ENCODE peak calls at places on chromosome 13, in five cellular contexts. One of them, this sample, is unnamed.

GRCh38 chr13:94711561-94712286 is 621 bp downstream of the SOX21 start:
- DNase-seq in IMR-90: no peak
- DNase-seq in BE2C: peak
- DNase-seq in AG04449: no peak
- DNase-seq in bronchial epithelial cell: no peak
- DNase-seq in this sample: no peak

GRCh38 chr13:51229141-51229540 is 6.9 kb downstream of the FAM124A start:
- DNase-seq in IMR-90: no peak
- DNase-seq in BE2C: no peak
- DNase-seq in AG04449: no peak
- DNase-seq in bronchial epithelial cell: no peak
- DNase-seq in this sample: no peak

GRCh38 chr13:113064534-113065405 is 40.8 kb upstream of the F7 start:
- DNase-seq in IMR-90: peak
- DNase-seq in BE2C: no peak
- DNase-seq in AG04449: no peak
- DNase-seq in bronchial epithelial cell: peak
- DNase-seq in this sample: peak

GRCh38 chr13:112172017-112172416 is 105.1 kb downstream of the SOX1 start:
- DNase-seq in IMR-90: no peak
- DNase-seq in BE2C: no peak
- DNase-seq in AG04449: no peak
- DNase-seq in bronchial epithelial cell: no peak
- DNase-seq in this sample: no peak

GRCh38 chr13:34347784-34348573 is 530.0 kb downstream of the RFC3 start:
- DNase-seq in IMR-90: no peak
- DNase-seq in BE2C: no peak
- DNase-seq in AG04449: no peak
- DNase-seq in bronchial epithelial cell: peak
- DNase-seq in this sample: no peak

GRCh38 chr13:92843549-92843948 is 383.1 kb upstream of the GPC6 start:
- DNase-seq in IMR-90: peak
- DNase-seq in BE2C: no peak
- DNase-seq in AG04449: no peak
- DNase-seq in bronchial epithelial cell: peak
- DNase-seq in this sample: peak

GRCh38 chr13:82833928-82834327 is 1048.3 kb downstream of the SLITRK1 start:
- DNase-seq in IMR-90: peak
- DNase-seq in BE2C: no peak
- DNase-seq in AG04449: no peak
- DNase-seq in bronchial epithelial cell: peak
- DNase-seq in this sample: peak

GRCh38 chr13:93450761-93451160 is 224.2 kb downstream of the GPC6 start:
- DNase-seq in IMR-90: no peak
- DNase-seq in BE2C: no peak
- DNase-seq in AG04449: no peak
- DNase-seq in bronchial epithelial cell: peak
- DNase-seq in this sample: no peak

GRCh38 chr13:40109324-40109958 is 454.0 kb downstream of the COG6 start:
- DNase-seq in IMR-90: peak
- DNase-seq in BE2C: no peak
- DNase-seq in AG04449: peak
- DNase-seq in bronchial epithelial cell: peak
- DNase-seq in this sample: peak

GRCh38 chr13:44810067-44810840 is 179.0 kb downstream of the NUFIP1 start:
- DNase-seq in IMR-90: no peak
- DNase-seq in BE2C: peak
- DNase-seq in AG04449: no peak
- DNase-seq in bronchial epithelial cell: no peak
- DNase-seq in this sample: peak

GRCh38 chr13:87827479-87827878 is 156.3 kb downstream of the SLITRK5 start:
- DNase-seq in IMR-90: no peak
- DNase-seq in BE2C: no peak
- DNase-seq in AG04449: no peak
- DNase-seq in bronchial epithelial cell: peak
- DNase-seq in this sample: peak

GRCh38 chr13:110907301-110907700 is 7.6 kb downstream of the ANKRD10 start:
- DNase-seq in IMR-90: no peak
- DNase-seq in BE2C: no peak
- DNase-seq in AG04449: no peak
- DNase-seq in bronchial epithelial cell: no peak
- DNase-seq in this sample: no peak

GRCh38 chr13:49938921-49939320 is 2.8 kb upstream of the SPRYD7 start:
- DNase-seq in IMR-90: no peak
- DNase-seq in BE2C: no peak
- DNase-seq in AG04449: no peak
- DNase-seq in bronchial epithelial cell: no peak
- DNase-seq in this sample: no peak

GRCh38 chr13:60851378-60851777 is 454.4 kb downstream of the TDRD3 start:
- DNase-seq in IMR-90: no peak
- DNase-seq in BE2C: no peak
- DNase-seq in AG04449: no peak
- DNase-seq in bronchial epithelial cell: no peak
- DNase-seq in this sample: no peak

GRCh38 chr13:38803566-38803965 is 116.7 kb downstream of the FREM2 start:
- DNase-seq in IMR-90: no peak
- DNase-seq in BE2C: no peak
- DNase-seq in AG04449: no peak
- DNase-seq in bronchial epithelial cell: no peak
- DNase-seq in this sample: no peak

GRCh38 chr13:113164492-113164891 is 6.0 kb downstream of the PROZ start:
- DNase-seq in IMR-90: no peak
- DNase-seq in BE2C: no peak
- DNase-seq in AG04449: no peak
- DNase-seq in bronchial epithelial cell: no peak
- DNase-seq in this sample: no peak

GRCh38 chr13:73231456-73231855 is 172.7 kb downstream of the KLF5 start:
- DNase-seq in IMR-90: no peak
- DNase-seq in BE2C: no peak
- DNase-seq in AG04449: no peak
- DNase-seq in bronchial epithelial cell: no peak
- DNase-seq in this sample: no peak

DNA sequence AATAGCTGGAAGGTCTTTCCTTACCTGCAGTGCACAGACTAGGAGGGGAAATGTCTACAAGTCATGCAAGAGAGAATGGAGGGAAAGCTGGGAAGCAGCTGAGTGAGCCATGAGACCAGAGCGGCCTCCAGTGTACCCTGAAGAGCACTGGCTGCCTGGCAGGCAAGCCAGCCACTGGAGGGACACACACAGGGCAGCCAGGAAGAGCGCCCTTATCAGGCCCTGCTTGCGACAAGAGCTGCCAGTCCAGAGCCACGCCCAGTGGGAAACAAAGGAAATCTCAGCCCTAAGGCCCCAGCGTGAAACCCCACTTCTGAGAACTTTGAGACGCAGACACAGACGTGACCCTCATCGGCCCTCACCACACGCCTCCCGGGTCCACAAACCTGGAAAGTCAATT is 105.0 kb downstream of the STK24 start:
- DNase-seq in IMR-90: no peak
- DNase-seq in BE2C: no peak
- DNase-seq in AG04449: no peak
- DNase-seq in bronchial epithelial cell: no peak
- DNase-seq in this sample: no peak
- TF ChIP-seq CTCF in IMR-90: no peak
- TF ChIP-seq CTCF in BE2C: no peak
- TF ChIP-seq CTCF in AG04449: no peak
- TF ChIP-seq CTCF in bronchial epithelial cell: no peak
- TF ChIP-seq CTCF in this sample: no peak

DNA sequence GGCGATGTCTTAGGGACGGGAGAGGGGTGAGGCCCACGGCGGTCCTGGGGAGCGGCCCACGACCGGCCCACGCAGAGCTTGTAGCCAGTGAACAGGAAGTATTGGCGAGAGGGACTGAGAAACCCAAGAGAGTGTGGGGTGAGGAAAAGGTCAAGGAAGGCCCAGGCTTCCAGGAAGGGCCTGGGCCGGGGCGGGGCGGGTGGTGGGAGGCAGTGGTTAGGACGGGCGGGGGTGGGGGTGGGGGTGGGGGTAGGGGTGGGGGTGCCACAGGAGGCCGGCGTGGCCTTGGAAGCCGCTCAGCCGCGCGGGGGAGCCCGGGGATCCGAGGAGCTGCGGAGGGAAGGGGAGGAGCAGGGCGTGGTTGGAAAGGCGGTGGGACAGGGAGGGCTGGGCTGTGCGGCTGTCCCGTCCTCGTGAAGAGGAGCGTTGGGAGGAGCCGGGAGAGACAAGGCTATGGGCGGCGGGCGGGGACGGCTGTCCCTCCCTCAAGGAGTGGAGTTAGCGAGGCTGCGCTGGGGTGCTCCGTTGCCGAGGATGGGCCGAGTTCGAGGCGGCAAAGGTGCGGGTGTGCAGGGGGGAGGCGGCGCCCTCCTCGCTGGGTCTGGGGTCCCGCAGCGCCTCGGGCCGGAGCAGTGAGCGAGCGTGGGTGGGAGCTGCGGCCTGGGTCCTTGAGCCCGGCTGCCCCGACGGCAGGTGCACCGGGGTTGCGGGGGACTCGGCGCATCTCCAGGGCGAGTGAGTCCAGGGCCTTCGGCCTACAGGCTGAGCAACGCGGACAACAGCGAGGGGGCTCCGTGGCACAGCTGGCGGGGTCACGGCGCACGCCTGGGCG is 254.4 kb upstream of the SGCG start:
- DNase-seq in IMR-90: no peak
- DNase-seq in BE2C: no peak
- DNase-seq in AG04449: no peak
- DNase-seq in bronchial epithelial cell: peak
- DNase-seq in this sample: no peak
- TF ChIP-seq CTCF in IMR-90: no peak
- TF ChIP-seq CTCF in BE2C: no peak
- TF ChIP-seq CTCF in AG04449: no peak
- TF ChIP-seq CTCF in bronchial epithelial cell: no peak
- TF ChIP-seq CTCF in this sample: no peak

DNA sequence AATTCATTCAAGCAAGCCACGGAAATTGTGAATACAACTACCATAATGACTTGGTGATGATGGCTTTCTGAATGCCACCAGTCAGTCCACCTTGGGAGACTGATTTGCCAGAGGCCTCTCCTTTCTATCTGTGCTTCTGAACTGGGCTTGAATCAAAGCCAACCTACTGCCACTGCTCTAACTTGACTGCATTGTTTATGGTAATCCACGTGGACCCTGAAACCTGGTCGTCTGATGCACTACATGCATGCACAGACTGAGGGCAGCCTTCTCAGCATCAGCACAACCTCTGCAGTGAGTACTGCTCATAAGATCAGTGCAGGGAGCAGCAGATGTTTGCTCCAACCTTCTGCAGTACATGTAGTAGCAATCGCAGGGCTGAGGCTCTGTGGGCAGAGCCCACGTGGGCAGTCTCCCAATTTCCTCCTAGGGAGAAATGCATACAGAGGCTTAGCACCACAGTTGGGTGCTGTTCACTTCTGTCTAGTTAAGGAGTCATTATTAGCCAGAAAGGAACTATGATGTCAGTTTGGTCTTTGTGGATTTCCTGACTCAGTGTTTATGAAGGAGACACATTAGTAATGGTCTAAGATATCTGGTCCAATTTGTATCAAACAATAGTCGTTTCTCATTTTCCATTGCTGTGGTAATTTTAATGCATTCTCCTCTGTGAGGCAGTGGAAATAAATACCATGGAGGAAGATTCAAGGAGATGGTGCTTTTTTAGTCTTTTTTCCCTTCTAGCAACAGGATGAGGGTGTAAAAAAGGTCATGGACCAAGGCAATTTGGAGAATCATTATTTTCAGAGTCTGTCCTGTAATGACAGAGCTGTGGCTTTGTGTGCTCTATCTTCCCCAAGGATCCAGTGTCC is 82.5 kb downstream of the AKAP11 start:
- DNase-seq in IMR-90: peak
- DNase-seq in BE2C: no peak
- DNase-seq in AG04449: peak
- DNase-seq in bronchial epithelial cell: peak
- DNase-seq in this sample: no peak
- TF ChIP-seq CTCF in IMR-90: no peak
- TF ChIP-seq CTCF in BE2C: no peak
- TF ChIP-seq CTCF in AG04449: no peak
- TF ChIP-seq CTCF in bronchial epithelial cell: no peak
- TF ChIP-seq CTCF in this sample: no peak

GRCh38 chr13:67410645-67411044 is 180.5 kb upstream of the PCDH9 start:
- DNase-seq in IMR-90: no peak
- DNase-seq in BE2C: no peak
- DNase-seq in AG04449: no peak
- DNase-seq in bronchial epithelial cell: no peak
- DNase-seq in this sample: no peak

GRCh38 chr13:67421475-67421874 is 191.3 kb upstream of the PCDH9 start:
- DNase-seq in IMR-90: no peak
- DNase-seq in BE2C: no peak
- DNase-seq in AG04449: no peak
- DNase-seq in bronchial epithelial cell: no peak
- DNase-seq in this sample: no peak

GRCh38 chr13:67416047-67416925 is 186.2 kb upstream of the PCDH9 start:
- DNase-seq in IMR-90: peak
- DNase-seq in BE2C: peak
- DNase-seq in AG04449: no peak
- DNase-seq in bronchial epithelial cell: no peak
- DNase-seq in this sample: peak
- TF ChIP-seq CTCF in IMR-90: peak
- TF ChIP-seq CTCF in BE2C: peak
- TF ChIP-seq CTCF in AG04449: peak
- TF ChIP-seq CTCF in bronchial epithelial cell: peak
- TF ChIP-seq CTCF in this sample: peak

GRCh38 chr13:101946411-101946810 is 455.4 kb downstream of the FGF14 start:
- DNase-seq in IMR-90: no peak
- DNase-seq in BE2C: no peak
- DNase-seq in AG04449: no peak
- DNase-seq in bronchial epithelial cell: no peak
- DNase-seq in this sample: no peak

GRCh38 chr13:101942535-101943157 is 459.2 kb downstream of the FGF14 start:
- DNase-seq in IMR-90: no peak
- DNase-seq in BE2C: peak
- DNase-seq in AG04449: no peak
- DNase-seq in bronchial epithelial cell: no peak
- DNase-seq in this sample: no peak

GRCh38 chr13:101941095-101941777 is 460.6 kb downstream of the FGF14 start:
- DNase-seq in IMR-90: peak
- DNase-seq in BE2C: no peak
- DNase-seq in AG04449: no peak
- DNase-seq in bronchial epithelial cell: peak
- DNase-seq in this sample: peak

GRCh38 chr13:101942038-101942437 is 459.8 kb downstream of the FGF14 start:
- DNase-seq in IMR-90: peak
- DNase-seq in BE2C: peak
- DNase-seq in AG04449: no peak
- DNase-seq in bronchial epithelial cell: peak
- DNase-seq in this sample: peak

GRCh38 chr13:101945435-101945834 is 456.4 kb downstream of the FGF14 start:
- DNase-seq in IMR-90: no peak
- DNase-seq in BE2C: no peak
- DNase-seq in AG04449: no peak
- DNase-seq in bronchial epithelial cell: no peak
- DNase-seq in this sample: peak
- TF ChIP-seq CTCF in IMR-90: peak
- TF ChIP-seq CTCF in BE2C: peak
- TF ChIP-seq CTCF in AG04449: no peak
- TF ChIP-seq CTCF in bronchial epithelial cell: no peak
- TF ChIP-seq CTCF in this sample: no peak

This sample was measured in MCF 10A.